ENCODE peak calls at places on chromosome 22, in nine cellular contexts. I, H, B, O, F, N, E, A and V are unnamed samples.

GRCh38 chr22:49966716-49967332 is 6.3 kb downstream of the PIM3 start:
- DNase-seq in I (no peak), O (no peak), E (no peak), N (peak; percentile 30), B (no peak), H (no peak), F (no peak), A (no peak), V (peak; percentile 48)

GRCh38 chr22:28297504-28297903 is 378.4 kb upstream of the PITPNB start:
- DNase-seq in E (peak; percentile 31), B (peak; percentile 15), A (no peak), I (no peak), O (no peak), F (no peak), N (no peak), H (no peak), V (no peak)

GRCh38 chr22:33923660-33924246 is 3.5 kb upstream of the LARGE1 start:
- DNase-seq in N (peak; percentile 59), O (peak; percentile 91), B (peak; percentile 57), E (peak; percentile 59), A (peak; percentile 23), F (no peak), H (peak; percentile 77), I (no peak), V (peak; percentile 84)

GRCh38 chr22:29744902-29745301 is 21.9 kb downstream of the ZMAT5 start:
- DNase-seq in H (peak; percentile 53), I (no peak), N (no peak), E (peak; percentile 27), A (peak; percentile 15), O (no peak), F (no peak), B (no peak), V (peak; percentile 37)

GRCh38 chr22:28956506-28956905 is 73.1 kb downstream of the ZNRF3 start:
- DNase-seq in N (no peak), O (no peak), E (no peak), F (no peak), A (no peak), B (no peak), H (no peak), I (no peak), V (no peak)

GRCh38 chr22:24703101-24703500 is 71.4 kb downstream of the PIWIL3 start:
- DNase-seq in E (peak; percentile 5), F (no peak), H (no peak), A (peak; percentile 27), I (no peak), O (no peak), B (no peak), N (peak; percentile 65), V (peak; percentile 61)

GRCh38 chr22:49768961-49769690 is 58.5 kb downstream of the BRD1 start:
- DNase-seq in F (no peak), E (peak; percentile 40), B (no peak), H (peak; percentile 67), O (no peak), N (no peak), I (no peak), A (peak; percentile 43), V (peak; percentile 61)

GRCh38 chr22:48486163-48486957 is 1341.3 kb downstream of the BRD1 start:
- DNase-seq in I (no peak), F (no peak), B (no peak), E (no peak), O (no peak), H (no peak), A (no peak), N (peak; percentile 2), V (no peak)

GRCh38 chr22:31350410-31350863 is 4.3 kb upstream of the PATZ1 start:
- DNase-seq in N (no peak), I (no peak), A (no peak), F (no peak), E (no peak), H (no peak), O (peak; percentile 66), B (no peak), V (peak; percentile 31)

GRCh38 chr22:47048123-47049077 is 285.9 kb downstream of the TBC1D22A start:
- DNase-seq in I (no peak), B (no peak), H (no peak), A (no peak), E (no peak), F (no peak), N (no peak), O (no peak), V (no peak)

GRCh38 chr22:47340851-47341436 is 578.5 kb downstream of the TBC1D22A start:
- DNase-seq in B (no peak), E (no peak), H (no peak), I (no peak), O (no peak), A (no peak), F (no peak), N (no peak), V (peak; percentile 39)

GRCh38 chr22:49072996-49073645 is 754.6 kb downstream of the BRD1 start:
- DNase-seq in F (no peak), E (no peak), N (no peak), I (no peak), H (no peak), B (no peak), A (no peak), O (no peak), V (no peak)

GRCh38 chr22:24450600-24450999 is 23.2 kb downstream of the ADORA2A start:
- DNase-seq in E (no peak), A (no peak), O (peak; percentile 88), N (peak; percentile 52), B (no peak), F (no peak), I (no peak), H (peak; percentile 92), V (no peak)

GRCh38 chr22:30265851-30266444 is 703 bp downstream of the OSM start:
- DNase-seq in E (no peak), B (no peak), A (no peak), O (no peak), N (no peak), I (peak; percentile 72), F (no peak), H (no peak), V (no peak)

GRCh38 chr22:35540600-35541253 is at the start of gene RASD2:
- DNase-seq in O (peak; percentile 54), N (peak; percentile 50), E (no peak), H (peak; percentile 45), F (no peak), B (peak; percentile 47), I (no peak), A (no peak), V (no peak)

GRCh38 chr22:45645526-45646414 is 25.9 kb upstream of the ATXN10 start:
- DNase-seq in I (peak; percentile 52), A (no peak), N (peak; percentile 59), E (no peak), B (peak; percentile 60), H (peak; percentile 67), O (peak; percentile 72), F (no peak), V (peak; percentile 54)
- H3K4me3 ChIP-seq in I (no peak overlapping the region), A (peak overlapping the region; percentile 38), N (no peak overlapping the region), E (no peak overlapping the region), B (no peak overlapping the region), H (peak overlapping the region; percentile 7), O (no peak overlapping the region), F (no peak overlapping the region), V (no peak overlapping the region)

GRCh38 chr22:42500836-42501179 is 18.8 kb downstream of the RRP7A start:
- DNase-seq in F (no peak), N (no peak), E (no peak), I (no peak), O (no peak), H (no peak), B (no peak), A (no peak), V (no peak)

GRCh38 chr22:42500164-42500835 is 19.3 kb downstream of the RRP7A start:
- DNase-seq in N (peak; percentile 80), E (peak; percentile 63), H (no peak), B (peak; percentile 16), A (no peak), O (peak; percentile 91), I (peak; percentile 82), F (peak; percentile 55), V (peak; percentile 71)
- H3K4me3 ChIP-seq in N (peak overlapping the region; percentile 36), E (peak overlapping the region; percentile 34), H (no peak overlapping the region), B (no peak overlapping the region), A (peak overlapping the region; percentile 48), O (no peak overlapping the region), I (peak overlapping the region; percentile 47), F (peak overlapping the region; percentile 32), V (peak overlapping the region; percentile 34)

GRCh38 chr22:44678980-44679647 is 22.9 kb upstream of the PRR5 start:
- DNase-seq in A (no peak), I (no peak), N (no peak), O (no peak), E (no peak), H (peak; percentile 66), B (no peak), F (no peak), V (no peak)

GRCh38 chr22:44680058-44680457 is 21.9 kb upstream of the PRR5 start:
- DNase-seq in H (no peak), I (no peak), O (no peak), B (no peak), N (no peak), E (no peak), A (no peak), F (no peak), V (no peak)

GRCh38 chr22:44676441-44677298 is 25.3 kb upstream of the PRR5 start:
- DNase-seq in N (no peak), I (no peak), O (no peak), F (no peak), A (no peak), H (no peak), B (no peak), E (no peak), V (no peak)

GRCh38 chr22:44678245-44678979 is 23.6 kb upstream of the PRR5 start:
- DNase-seq in E (no peak), B (no peak), A (no peak), O (no peak), H (no peak), I (no peak), N (no peak), F (no peak), V (no peak)

DNA sequence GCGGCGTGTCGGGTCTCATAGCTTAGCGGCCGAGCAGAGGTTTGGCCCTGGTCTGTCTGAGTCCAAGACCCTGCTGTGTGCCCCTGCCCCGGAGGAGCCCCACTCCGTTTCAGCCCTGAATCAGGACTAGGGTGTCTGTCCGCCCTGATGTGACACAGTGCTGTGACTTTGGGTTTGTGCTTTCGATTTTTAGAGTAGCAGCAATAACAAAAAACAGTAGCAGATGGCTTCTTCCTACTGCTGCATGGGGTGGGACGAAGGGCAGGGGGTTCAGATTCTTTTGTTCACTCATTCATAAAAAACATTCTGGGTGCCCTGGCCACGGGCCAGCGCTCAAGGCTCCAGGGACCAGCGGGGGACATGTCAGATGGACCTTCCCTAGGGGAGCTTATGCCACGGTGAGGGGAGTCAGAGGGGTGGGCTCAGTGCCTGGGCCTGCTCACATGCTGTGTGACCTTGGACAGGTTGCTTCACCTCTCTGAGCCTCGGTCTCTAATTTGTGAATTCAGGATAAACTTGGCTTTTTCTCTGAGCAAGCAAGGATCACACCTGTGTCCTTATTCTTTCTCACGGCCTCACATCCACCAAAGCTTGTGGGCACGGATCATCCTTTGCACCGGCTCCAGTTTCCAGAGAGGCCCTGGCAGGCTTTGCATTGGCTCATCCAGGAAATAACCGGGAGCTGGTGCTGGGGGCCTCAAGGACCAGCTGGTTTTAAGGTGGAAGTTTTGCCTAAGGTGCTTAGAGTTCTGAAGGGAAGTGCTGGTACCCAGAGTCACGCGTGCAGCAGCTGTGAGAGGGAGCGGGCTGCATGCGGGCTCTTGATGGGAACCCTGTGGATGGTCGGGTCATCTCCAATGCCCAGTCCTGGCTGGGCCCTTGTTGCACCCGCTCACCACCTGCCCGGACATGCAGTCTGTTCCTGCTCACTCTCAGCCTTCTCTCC is 24.4 kb upstream of the PRR5 start:
- DNase-seq in I (no peak), F (no peak), H (no peak), B (no peak), A (no peak), N (no peak), O (no peak), E (no peak), V (no peak)
- H3K4me3 ChIP-seq in I (no peak overlapping the region), F (no peak overlapping the region), H (no peak overlapping the region), B (no peak overlapping the region), A (no peak overlapping the region), N (no peak overlapping the region), O (no peak overlapping the region), E (no peak overlapping the region), V (no peak overlapping the region)

GRCh38 chr22:19843857-19844422 is 10.7 kb downstream of the GNB1L start:
- DNase-seq in H (no peak), N (no peak), A (no peak), F (no peak), B (no peak), E (no peak), I (no peak), O (no peak), V (no peak)
- H3K4me3 ChIP-seq in H (no peak overlapping the region), N (no peak overlapping the region), A (no peak overlapping the region), F (no peak overlapping the region), B (no peak overlapping the region), E (no peak overlapping the region), I (no peak overlapping the region), O (no peak overlapping the region), V (no peak overlapping the region)